ENCODE peak calls at places on chromosomes 2 and 18, in six cellular contexts. S, N, A, M, D and R are unnamed samples.

GRCh38 chr2:61456746-61457420 is 14.0 kb downstream of the USP34 start:
- DNase-seq in N (no peak), D (no peak), S (no peak), M (no peak), A (no peak), R (no peak)

GRCh38 chr2:190477563-190478454 is 56.7 kb downstream of the NEMP2 start:
- DNase-seq in M (no peak), D (no peak), S (no peak), N (peak), A (no peak), R (no peak)

GRCh38 chr18:5693637-5694175 is 149.9 kb upstream of the EPB41L3 start:
- DNase-seq in N (no peak), A (no peak), D (no peak), S (no peak), M (no peak), R (no peak)

GRCh38 chr2:168181825-168182224 is 65.6 kb downstream of the STK39 start:
- DNase-seq in A (no peak), M (no peak), N (no peak), S (no peak), D (no peak), R (no peak)

GRCh38 chr2:62306751-62307468 is 111.0 kb downstream of the B3GNT2 start:
- DNase-seq in M (no peak), S (peak), D (peak), N (no peak), A (no peak), R (no peak)

GRCh38 chr2:85017436-85018048 is 46.6 kb downstream of the KCMF1 start:
- DNase-seq in N (no peak), M (no peak), D (no peak), S (no peak), A (no peak), R (peak)

GRCh38 chr2:13481201-13481600 is 764.5 kb downstream of the TRIB2 start:
- DNase-seq in A (no peak), D (no peak), S (no peak), M (no peak), N (no peak), R (no peak)

GRCh38 chr2:104563398-104564024 is 290.4 kb upstream of the POU3F3 start:
- DNase-seq in S (no peak), M (no peak), D (no peak), A (no peak), N (no peak), R (no peak)

GRCh38 chr2:119234021-119235019 is 10.7 kb downstream of the STEAP3 start:
- DNase-seq in D (no peak), M (no peak), N (peak), A (peak), S (no peak), R (peak)

GRCh38 chr2:42726680-42727079 is 37.3 kb downstream of the OXER1 start:
- DNase-seq in D (no peak), S (no peak), A (no peak), M (no peak), N (no peak), R (no peak)

GRCh38 chr2:16559263-16559662 is 106.4 kb downstream of the CYRIA start:
- DNase-seq in N (no peak), M (no peak), A (no peak), S (no peak), D (no peak), R (no peak)

DNA sequence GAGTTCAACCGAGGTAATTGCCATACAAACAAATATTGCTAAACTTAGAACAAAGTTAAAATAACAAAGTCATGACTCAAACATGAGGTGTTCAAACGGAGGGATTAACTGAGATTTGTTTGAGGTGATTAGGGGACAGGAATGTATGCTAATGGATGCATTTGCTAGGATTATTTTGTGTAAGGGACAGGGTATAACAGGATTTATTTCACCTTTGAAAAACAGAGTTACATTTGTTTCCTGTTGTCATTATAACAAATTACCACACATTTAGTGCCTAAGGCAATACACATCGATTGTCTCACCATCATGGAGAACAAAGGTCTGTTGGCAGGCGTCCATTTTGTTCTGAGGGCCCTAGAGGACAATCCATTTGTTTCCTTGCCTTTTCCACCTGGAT is 304.3 kb upstream of the CNTNAP5 start:
- DNase-seq in N (no peak), A (no peak), S (no peak), M (no peak), D (no peak), R (peak)
- TF ChIP-seq ZNF274 in N (no peak), A (no peak), S (no peak), M (no peak), D (no peak), R (no peak)

DNA sequence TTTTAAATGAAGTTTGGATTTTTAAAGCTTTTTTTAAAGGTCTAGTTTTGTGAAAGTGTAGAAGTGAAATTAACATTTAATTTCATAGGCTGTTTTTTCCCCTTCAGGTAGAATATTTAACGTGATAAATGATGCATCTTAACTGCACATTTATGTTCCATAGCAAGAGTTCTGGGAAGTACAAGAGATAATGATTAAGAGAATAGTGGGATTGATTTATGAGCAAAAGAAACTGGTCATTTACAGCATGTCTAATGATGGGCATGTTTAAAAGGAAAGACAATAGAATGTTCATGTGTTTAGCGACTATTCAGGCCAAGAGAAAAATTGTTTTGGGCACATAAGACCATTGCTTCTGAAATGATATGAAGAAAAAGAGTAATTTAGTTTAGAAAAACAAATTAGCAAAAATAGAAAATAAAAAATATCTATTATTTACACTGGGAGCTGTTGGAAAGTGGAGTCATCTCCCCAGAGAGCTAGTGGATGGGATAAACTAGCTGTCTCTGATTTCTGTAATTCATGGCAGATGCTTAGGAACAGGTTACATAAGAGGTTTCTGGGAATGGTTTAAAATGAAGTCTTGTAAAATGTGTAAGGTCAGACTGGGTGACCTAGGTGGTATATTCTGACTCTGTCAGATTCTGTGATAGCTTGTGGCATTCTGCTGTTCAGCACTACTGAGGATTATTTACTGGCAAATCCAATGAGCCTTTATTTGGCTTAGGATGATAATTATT is 60.7 kb downstream of the WDR7 start:
- DNase-seq in M (no peak), S (no peak), D (no peak), N (no peak), A (no peak), R (no peak)
- TF ChIP-seq ZNF274 in M (no peak), S (no peak), D (no peak), N (no peak), A (no peak), R (no peak)

GRCh38 chr2:160387558-160388262 is 105.9 kb downstream of the RBMS1 start:
- DNase-seq in M (no peak), N (no peak), A (no peak), S (no peak), D (no peak), R (no peak)
- TF ChIP-seq ZNF274 in M (no peak), N (no peak), A (no peak), S (no peak), D (no peak), R (no peak)

DNA sequence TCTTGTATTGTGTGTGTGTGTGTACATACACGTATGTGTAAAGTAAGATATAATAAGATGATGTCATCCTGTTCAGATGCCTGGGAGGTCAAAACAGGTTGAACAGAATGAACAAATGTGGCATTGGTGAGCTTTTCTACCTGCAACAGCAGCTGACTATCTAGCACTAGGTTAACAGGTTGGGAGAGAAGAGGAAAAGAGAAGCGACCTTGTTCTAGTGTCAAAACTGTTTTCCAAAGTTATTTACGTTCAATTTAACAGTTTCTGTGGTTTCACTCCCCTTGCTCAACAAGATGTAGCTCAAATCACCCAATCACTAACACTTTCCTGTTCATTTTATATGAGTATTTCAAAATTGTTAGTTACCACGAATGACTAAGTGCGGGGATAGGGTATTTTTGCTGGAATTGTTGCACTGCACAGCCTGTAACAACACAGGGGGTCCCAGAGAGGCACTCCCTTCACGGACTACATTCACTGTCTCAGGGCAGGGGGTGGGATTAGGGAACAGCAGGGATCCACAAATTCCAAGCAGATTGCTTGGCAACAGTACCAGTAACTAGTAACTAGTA is 67.5 kb upstream of the DTNB start:
- DNase-seq in N (no peak), M (no peak), S (no peak), A (no peak), D (no peak), R (peak)
- TF ChIP-seq ZNF274 in N (no peak), M (no peak), S (no peak), A (no peak), D (no peak), R (no peak)